ENCODE peak calls at places on chromosome 6, in four cellular contexts. S is Panc1; H is CD8-positive, alpha-beta memory T cell; G is H9. J is an unnamed sample. For H3K4me1, the result is how much of the 10 kb centered on the place peaks cover.

GRCh38 chr6:10763006-10763405 is 15.4 kb downstream of the TMEM14B start:
- DNase-seq in S (no peak), H (no peak), G (no peak), J (no peak)

GRCh38 chr6:132746049-132746448 is 11.7 kb downstream of the VNN2 start:
- DNase-seq in S (no peak), H (no peak), G (no peak), J (no peak)

GRCh38 chr6:109308018-109308492 is 74.2 kb downstream of the CD164 start:
- DNase-seq in S (peak), H (no peak), G (no peak), J (peak)

GRCh38 chr6:162706236-162706635 is 21.3 kb downstream of the PRKN start:
- DNase-seq in S (no peak), H (no peak), G (no peak), J (no peak)

GRCh38 chr6:10404799-10405524 is 9.9 kb downstream of the TFAP2A start:
- DNase-seq in S (no peak), H (no peak), G (no peak), J (no peak)

GRCh38 chr6:34746104-34746846 is 11.0 kb upstream of the SNRPC start:
- DNase-seq in S (no peak), H (no peak), G (no peak), J (no peak)

GRCh38 chr6:109491207-109491938 is 8.4 kb upstream of the ZBTB24 start:
- DNase-seq in S (no peak), H (no peak), G (no peak), J (no peak)

GRCh38 chr6:2481307-2481706 is 235.9 kb upstream of the GMDS start:
- DNase-seq in S (no peak), H (no peak), G (no peak), J (no peak)

GRCh38 chr6:87789198-87789899 is 87.3 kb upstream of the AKIRIN2 start:
- DNase-seq in S (no peak), H (no peak), G (no peak), J (no peak)

GRCh38 chr6:35539223-35539622 is 26.5 kb upstream of the TULP1 start:
- DNase-seq in S (no peak), H (no peak), G (no peak), J (no peak)

GRCh38 chr6:43221046-43221773 is 8.1 kb downstream of the DNPH1 start:
- DNase-seq in S (no peak), H (no peak), G (no peak), J (no peak)

GRCh38 chr6:69663215-69663614 is 133.6 kb downstream of the LMBRD1 start:
- DNase-seq in S (no peak), H (no peak), G (no peak), J (no peak)

GRCh38 chr6:39362487-39362865 is 40.0 kb upstream of the KCNK16 start:
- DNase-seq in S (no peak), H (no peak), G (no peak), J (no peak)

GRCh38 chr6:111605100-111605748 is 454 bp downstream of the TRAF3IP2 start:
- DNase-seq in S (no peak), H (no peak), G (peak), J (peak)

GRCh38 chr6:151141685-151142084 is 98.1 kb upstream of the AKAP12 start:
- DNase-seq in S (no peak), H (no peak), G (no peak), J (no peak)

GRCh38 chr6:47106721-47107197 is 64.6 kb upstream of the ADGRF1 start:
- DNase-seq in S (no peak), H (no peak), G (peak), J (no peak)

GRCh38 chr6:106257195-106257594 is 68.4 kb downstream of the ATG5 start:
- DNase-seq in S (no peak), H (no peak), G (no peak), J (no peak)

GRCh38 chr6:110075406-110075805 is 97.3 kb downstream of the GPR6 start:
- DNase-seq in S (no peak), H (no peak), G (no peak), J (no peak)

GRCh38 chr6:17042422-17043147 is 59.3 kb upstream of the STMND1 start:
- DNase-seq in S (no peak), H (no peak), G (peak), J (no peak)

GRCh38 chr6:139355777-139356445 is 18.5 kb downstream of the CITED2 start:
- DNase-seq in S (no peak), H (no peak), G (no peak), J (no peak)

GRCh38 chr6:74731204-74731603 is 474.6 kb downstream of the COL12A1 start:
- DNase-seq in S (no peak), H (no peak), G (no peak), J (no peak)

GRCh38 chr6:6395581-6396197 is 75.2 kb upstream of the F13A1 start:
- DNase-seq in S (no peak), H (no peak), G (no peak), J (no peak)

GRCh38 chr6:6392214-6393068 is 72.0 kb upstream of the F13A1 start:
- DNase-seq in S (no peak), H (no peak), G (no peak), J (no peak)

GRCh38 chr6:6386010-6386409 is 65.5 kb upstream of the F13A1 start:
- DNase-seq in S (no peak), H (no peak), G (no peak), J (no peak)

GRCh38 chr6:6393069-6393529 is 72.6 kb upstream of the F13A1 start:
- DNase-seq in S (no peak), H (no peak), G (no peak), J (no peak)

DNA sequence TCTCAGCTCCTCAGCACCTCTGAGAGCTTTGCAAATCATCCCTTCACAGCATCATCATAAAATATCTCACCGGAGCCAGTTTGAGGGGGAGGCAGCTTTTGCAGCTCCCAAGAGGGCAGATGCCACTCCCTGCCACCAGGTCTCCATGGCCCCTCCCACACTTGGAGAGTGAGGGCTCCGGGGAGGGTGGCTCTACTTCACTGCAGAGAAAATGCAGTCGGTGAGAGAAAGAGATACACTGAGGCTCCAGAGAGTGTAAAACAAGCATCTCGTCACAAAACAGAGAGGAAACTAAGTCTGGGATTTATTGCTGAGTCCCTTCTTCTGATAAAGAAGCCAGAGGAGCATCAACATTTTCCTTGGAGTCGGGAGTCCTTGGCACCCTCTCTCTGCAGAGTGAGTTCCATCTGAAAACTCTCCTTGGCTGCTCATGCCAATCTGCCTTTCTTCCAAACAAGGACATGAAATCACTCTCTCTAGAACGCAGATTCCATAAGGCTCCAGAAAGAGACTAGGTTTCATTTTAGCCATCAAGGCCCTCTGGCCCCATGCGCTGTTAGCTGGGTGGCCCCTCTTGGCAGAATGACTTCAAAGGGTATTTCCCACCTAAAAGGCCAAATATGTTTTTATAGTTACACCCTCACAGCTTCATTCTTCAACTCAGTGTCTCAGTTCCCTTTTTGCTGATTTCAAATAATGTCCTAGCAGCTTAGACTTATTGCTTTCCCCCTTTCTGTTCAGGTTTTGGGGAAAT is 70.6 kb upstream of the F13A1 start:
- DNase-seq in S (no peak), H (no peak), G (no peak), J (no peak)
- H3K27ac ChIP-seq in S (no peak), H (no peak), G (no peak), J (peak)

DNA sequence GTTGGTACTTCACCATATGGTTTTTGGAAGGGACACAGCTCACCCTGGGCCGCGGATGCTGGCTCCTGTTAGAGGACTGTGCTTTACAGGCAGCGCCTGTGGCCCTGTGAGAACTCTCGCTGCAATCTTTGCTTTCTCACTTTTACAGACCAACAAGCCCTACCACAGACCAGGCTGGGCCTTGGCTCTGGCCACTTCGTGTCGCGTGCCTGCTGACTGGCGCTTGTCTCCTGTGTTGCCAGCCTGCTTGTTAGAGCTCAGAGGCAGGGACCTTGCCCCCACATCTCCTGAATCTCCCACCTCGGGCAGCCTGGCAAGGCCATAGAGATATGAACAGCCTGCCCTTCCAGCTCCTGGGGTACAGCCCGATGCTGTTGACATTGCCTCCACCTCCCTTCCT is 56.1 kb downstream of the SYNJ2 start:
- DNase-seq in S (no peak), H (no peak), G (no peak), J (no peak)
- H3K4me1 ChIP-seq in S (half or more), H (under half), G (under half), J (half or more)

DNA sequence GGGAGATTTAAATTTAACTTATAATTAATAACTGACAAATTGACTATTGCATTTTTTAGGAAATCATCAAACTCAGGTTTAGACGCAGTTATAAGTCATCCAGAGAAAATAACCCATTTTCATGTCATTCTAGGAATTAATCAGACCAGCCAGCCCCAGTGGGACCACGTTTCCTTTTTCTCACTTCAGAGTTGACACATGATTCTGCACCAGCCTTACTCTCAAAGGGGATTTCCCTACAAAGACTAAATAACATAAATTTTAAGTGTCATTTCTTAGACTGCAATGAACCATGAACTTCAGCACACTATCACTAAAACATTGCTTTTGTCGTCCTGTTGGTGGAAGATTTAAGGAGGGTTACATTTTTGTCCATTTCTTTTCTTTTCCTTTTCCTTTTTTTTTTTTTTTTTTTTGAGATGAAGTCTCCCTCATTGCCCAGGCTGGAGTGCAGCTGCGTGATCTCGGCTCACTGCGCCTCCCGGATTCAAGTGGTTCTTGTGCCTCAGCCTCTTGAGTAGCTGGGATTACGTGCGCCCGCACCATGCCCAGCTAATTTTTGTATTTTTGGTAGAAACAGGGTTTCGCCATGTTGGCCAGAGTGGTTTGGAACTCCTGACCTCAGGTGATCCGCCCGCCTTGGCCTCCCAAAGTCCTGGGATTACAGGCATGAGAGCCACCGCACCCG is 3.6 kb downstream of the IPCEF1 start:
- DNase-seq in S (no peak), H (no peak), G (no peak), J (no peak)
- H3K27ac ChIP-seq in S (no peak), H (no peak), G (no peak), J (no peak)

GRCh38 chr6:15252205-15252604 is 6.3 kb downstream of the JARID2 start:
- DNase-seq in S (no peak), H (no peak), G (no peak), J (no peak)
- H3K4me1 ChIP-seq in S (under half), H (half or more), G (under half), J (under half)

GRCh38 chr6:104638841-104639290 is 220.9 kb downstream of the HACE1 start:
- DNase-seq in S (no peak), H (no peak), G (no peak), J (no peak)
- H3K27ac ChIP-seq in S (no peak), H (no peak), G (no peak), J (no peak)

J was measured in ascending aorta.